ENCODE peak calls at places on chromosomes 4 and X, in four cellular contexts. One of them, this sample, is unnamed.

GRCh38 chrX:45517090-45517973 is 316.7 kb upstream of the DIPK2B start:
- DNase-seq in cardiac muscle cell: no peak
- DNase-seq in astrocyte: peak; percentile 84
- DNase-seq in CD8-positive, alpha-beta memory T cell: no peak
- DNase-seq in this sample: no peak

GRCh38 chr4:5874811-5875465 is 17.9 kb downstream of the CRMP1 start:
- DNase-seq in CD8-positive, alpha-beta memory T cell: no peak
- DNase-seq in cardiac muscle cell: no peak
- DNase-seq in astrocyte: peak; percentile 51
- DNase-seq in this sample: no peak

GRCh38 chr4:80900908-80901307 is 129.6 kb upstream of the BMP3 start:
- DNase-seq in cardiac muscle cell: no peak
- DNase-seq in astrocyte: no peak
- DNase-seq in CD8-positive, alpha-beta memory T cell: no peak
- DNase-seq in this sample: no peak

GRCh38 chrX:130100180-130100579 is 10.1 kb downstream of the ELF4 start:
- DNase-seq in cardiac muscle cell: no peak
- DNase-seq in CD8-positive, alpha-beta memory T cell: no peak
- DNase-seq in astrocyte: no peak
- DNase-seq in this sample: peak; percentile 43

GRCh38 chr4:71293705-71294104 is 45.1 kb upstream of the SLC4A4 start:
- DNase-seq in astrocyte: peak; percentile 79
- DNase-seq in cardiac muscle cell: no peak
- DNase-seq in CD8-positive, alpha-beta memory T cell: no peak
- DNase-seq in this sample: no peak

GRCh38 chr4:186643501-186644315 is 79.9 kb downstream of the FAT1 start:
- DNase-seq in astrocyte: peak; percentile 68
- DNase-seq in cardiac muscle cell: no peak
- DNase-seq in CD8-positive, alpha-beta memory T cell: no peak
- DNase-seq in this sample: peak; percentile 88

GRCh38 chrX:150150081-150150779 is 211.9 kb upstream of the EOLA2 start:
- DNase-seq in CD8-positive, alpha-beta memory T cell: no peak
- DNase-seq in astrocyte: no peak
- DNase-seq in cardiac muscle cell: no peak
- DNase-seq in this sample: no peak

GRCh38 chrX:154719132-154719675 is 31.7 kb downstream of the GAB3 start:
- DNase-seq in astrocyte: peak; percentile 81
- DNase-seq in cardiac muscle cell: no peak
- DNase-seq in CD8-positive, alpha-beta memory T cell: peak; percentile 41
- DNase-seq in this sample: peak; percentile 29

GRCh38 chr4:173413043-173413442 is 14.1 kb upstream of the SCRG1 start:
- DNase-seq in cardiac muscle cell: no peak
- DNase-seq in CD8-positive, alpha-beta memory T cell: no peak
- DNase-seq in astrocyte: no peak
- DNase-seq in this sample: no peak

GRCh38 chrX:53422915-53423268 is 219 bp downstream of the RIBC1 start:
- DNase-seq in CD8-positive, alpha-beta memory T cell: no peak
- DNase-seq in cardiac muscle cell: no peak
- DNase-seq in astrocyte: no peak
- DNase-seq in this sample: no peak

GRCh38 chr4:151443777-151444176 is 34.8 kb downstream of the FHIP1A start:
- DNase-seq in cardiac muscle cell: no peak
- DNase-seq in astrocyte: no peak
- DNase-seq in CD8-positive, alpha-beta memory T cell: no peak
- DNase-seq in this sample: no peak
- H3K4me3 ChIP-seq in cardiac muscle cell: no peak overlapping the region
- H3K4me3 ChIP-seq in astrocyte: no peak overlapping the region
- H3K4me3 ChIP-seq in CD8-positive, alpha-beta memory T cell: no peak overlapping the region
- H3K4me3 ChIP-seq in this sample: no peak overlapping the region

GRCh38 chr4:175033162-175033561 is 115.0 kb downstream of the ADAM29 start:
- DNase-seq in cardiac muscle cell: no peak
- DNase-seq in CD8-positive, alpha-beta memory T cell: no peak
- DNase-seq in astrocyte: no peak
- DNase-seq in this sample: no peak
- H3K9me3 ChIP-seq in cardiac muscle cell: no peaks in the 10 kb centered on the region
- H3K9me3 ChIP-seq in CD8-positive, alpha-beta memory T cell: no peaks in the 10 kb centered on the region
- H3K9me3 ChIP-seq in astrocyte: peaks cover 6% of the 10 kb centered on the region
- H3K9me3 ChIP-seq in this sample: peaks cover 2% of the 10 kb centered on the region

GRCh38 chr4:147194107-147194506 is 248.4 kb upstream of the TTC29 start:
- DNase-seq in cardiac muscle cell: no peak
- DNase-seq in astrocyte: no peak
- DNase-seq in CD8-positive, alpha-beta memory T cell: no peak
- DNase-seq in this sample: no peak

GRCh38 chr4:147192679-147193078 is 247.0 kb upstream of the TTC29 start:
- DNase-seq in astrocyte: no peak
- DNase-seq in CD8-positive, alpha-beta memory T cell: no peak
- DNase-seq in cardiac muscle cell: no peak
- DNase-seq in this sample: no peak

GRCh38 chr4:147195386-147195785 is 249.7 kb upstream of the TTC29 start:
- DNase-seq in cardiac muscle cell: no peak
- DNase-seq in astrocyte: peak; percentile 61
- DNase-seq in CD8-positive, alpha-beta memory T cell: no peak
- DNase-seq in this sample: no peak

GRCh38 chr4:147198411-147199051 is 252.9 kb upstream of the TTC29 start:
- DNase-seq in astrocyte: peak; percentile 59
- DNase-seq in cardiac muscle cell: no peak
- DNase-seq in CD8-positive, alpha-beta memory T cell: no peak
- DNase-seq in this sample: no peak

GRCh38 chr4:147194604-147195003 is 248.9 kb upstream of the TTC29 start:
- DNase-seq in cardiac muscle cell: no peak
- DNase-seq in CD8-positive, alpha-beta memory T cell: no peak
- DNase-seq in astrocyte: no peak
- DNase-seq in this sample: no peak
- H3K27ac ChIP-seq in cardiac muscle cell: no peak overlapping the region
- H3K27ac ChIP-seq in CD8-positive, alpha-beta memory T cell: no peak overlapping the region
- H3K27ac ChIP-seq in astrocyte: no peak overlapping the region
- H3K27ac ChIP-seq in this sample: no peak overlapping the region

GRCh38 chrX:68699960-68700746 is 52.7 kb downstream of the STARD8 start:
- DNase-seq in CD8-positive, alpha-beta memory T cell: no peak
- DNase-seq in cardiac muscle cell: no peak
- DNase-seq in astrocyte: peak; percentile 52
- DNase-seq in this sample: peak; percentile 30
- H3K4me3 ChIP-seq in CD8-positive, alpha-beta memory T cell: no peak overlapping the region
- H3K4me3 ChIP-seq in cardiac muscle cell: no peak overlapping the region
- H3K4me3 ChIP-seq in astrocyte: no peak overlapping the region
- H3K4me3 ChIP-seq in this sample: no peak overlapping the region

GRCh38 chrX:2859197-2859797 is 30.6 kb downstream of the GYG2 start:
- DNase-seq in cardiac muscle cell: no peak
- DNase-seq in CD8-positive, alpha-beta memory T cell: no peak
- DNase-seq in astrocyte: no peak
- DNase-seq in this sample: no peak

GRCh38 chrX:2867191-2867590 is 38.5 kb downstream of the GYG2 start:
- DNase-seq in cardiac muscle cell: no peak
- DNase-seq in CD8-positive, alpha-beta memory T cell: no peak
- DNase-seq in astrocyte: no peak
- DNase-seq in this sample: no peak

GRCh38 chrX:2862404-2862803 is 33.7 kb downstream of the GYG2 start:
- DNase-seq in CD8-positive, alpha-beta memory T cell: no peak
- DNase-seq in astrocyte: no peak
- DNase-seq in cardiac muscle cell: no peak
- DNase-seq in this sample: no peak

DNA sequence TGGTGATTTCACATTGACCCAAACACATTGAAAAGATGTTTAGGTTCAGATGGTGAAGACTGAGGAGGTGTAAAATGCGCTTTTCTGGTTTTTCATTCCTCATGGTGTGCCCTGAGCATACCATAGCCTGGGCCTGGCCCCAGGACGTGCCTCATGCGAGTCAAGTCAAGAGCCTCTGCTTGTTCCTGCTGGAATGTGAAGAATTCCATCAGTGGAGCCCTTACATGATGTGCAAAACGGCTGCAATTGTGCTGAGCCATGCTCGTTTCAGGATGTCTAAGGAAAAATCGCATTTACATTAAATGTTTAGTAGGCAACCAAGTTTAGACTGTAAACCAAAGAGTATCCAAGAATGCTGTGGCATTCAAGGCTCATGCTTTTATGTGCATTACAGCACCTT is 34.9 kb downstream of the GYG2 start:
- DNase-seq in cardiac muscle cell: peak; percentile 55
- DNase-seq in CD8-positive, alpha-beta memory T cell: no peak
- DNase-seq in astrocyte: peak; percentile 16
- DNase-seq in this sample: no peak
- H3K9me3 ChIP-seq in cardiac muscle cell: no peaks in the 10 kb centered on the region
- H3K9me3 ChIP-seq in CD8-positive, alpha-beta memory T cell: no peaks in the 10 kb centered on the region
- H3K9me3 ChIP-seq in astrocyte: no peaks in the 10 kb centered on the region
- H3K9me3 ChIP-seq in this sample: no peaks in the 10 kb centered on the region

DNA sequence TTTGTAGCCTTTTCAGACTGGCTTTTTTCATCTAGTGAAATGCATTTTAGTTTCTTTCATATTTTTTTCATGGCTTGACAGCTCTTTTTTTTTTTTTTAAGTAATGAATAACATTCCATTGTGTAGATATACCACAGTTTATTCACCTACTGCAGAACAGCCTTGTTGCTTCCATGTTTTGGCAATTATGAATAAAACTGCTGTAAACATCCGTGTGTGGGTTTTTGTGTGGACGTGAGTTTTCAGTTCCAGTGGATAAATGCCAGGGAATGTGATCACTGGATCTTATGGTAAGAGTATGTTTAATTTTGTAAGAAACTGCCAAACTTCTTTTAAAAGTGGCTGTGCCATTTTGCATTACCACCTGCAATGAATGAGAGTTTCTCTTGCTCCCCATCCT is 160.8 kb downstream of the SOWAHB start:
- DNase-seq in cardiac muscle cell: no peak
- DNase-seq in CD8-positive, alpha-beta memory T cell: no peak
- DNase-seq in astrocyte: peak; percentile 44
- DNase-seq in this sample: no peak
- H3K27ac ChIP-seq in cardiac muscle cell: no peak overlapping the region
- H3K27ac ChIP-seq in CD8-positive, alpha-beta memory T cell: no peak overlapping the region
- H3K27ac ChIP-seq in astrocyte: no peak overlapping the region
- H3K27ac ChIP-seq in this sample: no peak overlapping the region

GRCh38 chrX:54495814-54496516 is at the start of gene FGD1:
- DNase-seq in CD8-positive, alpha-beta memory T cell: peak; percentile 6
- DNase-seq in astrocyte: peak; percentile 30
- DNase-seq in cardiac muscle cell: peak; percentile 74
- DNase-seq in this sample: peak; percentile 44
- H3K4me3 ChIP-seq in CD8-positive, alpha-beta memory T cell: no peak within 1 kb of the TSS
- H3K4me3 ChIP-seq in astrocyte: peak within 1 kb of the TSS; percentile 71
- H3K4me3 ChIP-seq in cardiac muscle cell: peak within 1 kb of the TSS; percentile 76
- H3K4me3 ChIP-seq in this sample: peak within 1 kb of the TSS; percentile 62

GRCh38 chr4:49000806-49001205 is 14.7 kb downstream of the CWH43 start:
- DNase-seq in astrocyte: no peak
- DNase-seq in cardiac muscle cell: no peak
- DNase-seq in CD8-positive, alpha-beta memory T cell: no peak
- DNase-seq in this sample: no peak

GRCh38 chr4:49002931-49003330 is 16.9 kb downstream of the CWH43 start:
- DNase-seq in cardiac muscle cell: no peak
- DNase-seq in CD8-positive, alpha-beta memory T cell: no peak
- DNase-seq in astrocyte: no peak
- DNase-seq in this sample: no peak

GRCh38 chr4:48998440-48998839 is 12.4 kb downstream of the CWH43 start:
- DNase-seq in CD8-positive, alpha-beta memory T cell: no peak
- DNase-seq in astrocyte: no peak
- DNase-seq in cardiac muscle cell: no peak
- DNase-seq in this sample: no peak

GRCh38 chr4:48997962-48998361 is 11.9 kb downstream of the CWH43 start:
- DNase-seq in astrocyte: no peak
- DNase-seq in cardiac muscle cell: no peak
- DNase-seq in CD8-positive, alpha-beta memory T cell: no peak
- DNase-seq in this sample: no peak
- H3K9me3 ChIP-seq in astrocyte: no peaks in the 10 kb centered on the region
- H3K9me3 ChIP-seq in cardiac muscle cell: no peaks in the 10 kb centered on the region
- H3K9me3 ChIP-seq in CD8-positive, alpha-beta memory T cell: no peaks in the 10 kb centered on the region
- H3K9me3 ChIP-seq in this sample: no peaks in the 10 kb centered on the region

GRCh38 chrX:38225093-38225492 is 4.4 kb upstream of the SRPX start:
- DNase-seq in astrocyte: no peak
- DNase-seq in cardiac muscle cell: no peak
- DNase-seq in CD8-positive, alpha-beta memory T cell: no peak
- DNase-seq in this sample: no peak

GRCh38 chrX:38221391-38221929 is 789 bp upstream of the SRPX start:
- DNase-seq in CD8-positive, alpha-beta memory T cell: no peak
- DNase-seq in cardiac muscle cell: no peak
- DNase-seq in astrocyte: no peak
- DNase-seq in this sample: no peak

GRCh38 chrX:38220024-38220935 is at the start of gene SRPX:
- DNase-seq in cardiac muscle cell: peak; percentile 65
- DNase-seq in astrocyte: peak; percentile 34
- DNase-seq in CD8-positive, alpha-beta memory T cell: no peak
- DNase-seq in this sample: peak; percentile 27

GRCh38 chrX:38220936-38221386 is 290 bp upstream of the SRPX start:
- DNase-seq in cardiac muscle cell: no peak
- DNase-seq in astrocyte: peak; percentile 29
- DNase-seq in CD8-positive, alpha-beta memory T cell: no peak
- DNase-seq in this sample: no peak

GRCh38 chrX:38224160-38224559 is 3.5 kb upstream of the SRPX start:
- DNase-seq in CD8-positive, alpha-beta memory T cell: no peak
- DNase-seq in astrocyte: no peak
- DNase-seq in cardiac muscle cell: no peak
- DNase-seq in this sample: no peak
- H3K27ac ChIP-seq in CD8-positive, alpha-beta memory T cell: no peak overlapping the region
- H3K27ac ChIP-seq in astrocyte: no peak overlapping the region
- H3K27ac ChIP-seq in cardiac muscle cell: no peak overlapping the region
- H3K27ac ChIP-seq in this sample: no peak overlapping the region

GRCh38 chr4:707929-708630 is 2.4 kb downstream of the PCGF3 start:
- DNase-seq in CD8-positive, alpha-beta memory T cell: no peak
- DNase-seq in astrocyte: no peak
- DNase-seq in cardiac muscle cell: no peak
- DNase-seq in this sample: no peak
- H3K4me3 ChIP-seq in CD8-positive, alpha-beta memory T cell: no peak overlapping the region
- H3K4me3 ChIP-seq in astrocyte: no peak overlapping the region
- H3K4me3 ChIP-seq in cardiac muscle cell: no peak overlapping the region
- H3K4me3 ChIP-seq in this sample: no peak overlapping the region

This sample was measured in small intestine.